ENCODE peak calls at places on chromosome 1, in six cellular contexts. D is PC-3, E is GM23338, H is HCT116, R is neural progenitor cell, A is GM23248. Z is an unnamed sample.

GRCh38 chr1:68558321-68559026 is 61.6 kb upstream of the DEPDC1 start:
- DNase-seq in D (peak; percentile 23), E (no peak), H (no peak), R (no peak), A (no peak), Z (no peak)

GRCh38 chr1:24443241-24443656 is 27.6 kb downstream of the NIPAL3 start:
- DNase-seq in D (no peak), E (peak; percentile 44), H (no peak), R (peak; percentile 29), A (no peak), Z (no peak)

GRCh38 chr1:216662681-216663080 is 60.5 kb downstream of the ESRRG start:
- DNase-seq in D (no peak), E (no peak), H (no peak), R (no peak), A (no peak), Z (no peak)

GRCh38 chr1:54378157-54378883 is 27.9 kb downstream of the SSBP3 start:
- DNase-seq in D (no peak), E (peak; percentile 90), H (no peak), R (peak; percentile 95), A (no peak), Z (no peak)

GRCh38 chr1:203006948-203007871 is at the start of gene TMEM183A:
- DNase-seq in D (peak; percentile 99), E (peak; percentile 99), H (peak; percentile 95), R (peak; percentile 99), A (peak; percentile 99), Z (peak; percentile 100)

GRCh38 chr1:72435025-72435424 is 152.7 kb upstream of the NEGR1 start:
- DNase-seq in D (peak; percentile 20), E (no peak), H (no peak), R (no peak), A (peak; percentile 34), Z (no peak)

GRCh38 chr1:96962807-96963206 is 241.2 kb downstream of the PTBP2 start:
- DNase-seq in D (peak; percentile 79), E (no peak), H (no peak), R (no peak), A (peak; percentile 50), Z (no peak)

GRCh38 chr1:52190500-52191252 is 48.8 kb downstream of the ZFYVE9 start:
- DNase-seq in D (no peak), E (peak; percentile 47), H (no peak), R (no peak), A (no peak), Z (no peak)

GRCh38 chr1:47563206-47563605 is 125.4 kb downstream of the FOXD2 start:
- DNase-seq in D (no peak), E (no peak), H (no peak), R (no peak), A (no peak), Z (no peak)

GRCh38 chr1:205748398-205749093 is 1.4 kb downstream of the NUCKS1 start:
- DNase-seq in D (peak; percentile 23), E (peak; percentile 47), H (no peak), R (peak; percentile 64), A (peak; percentile 88), Z (peak; percentile 31)

GRCh38 chr1:210340311-210340710 is 11.6 kb downstream of the HHAT start:
- DNase-seq in D (no peak), E (no peak), H (no peak), R (no peak), A (no peak), Z (no peak)

GRCh38 chr1:9721606-9722377 is 70.3 kb downstream of the PIK3CD start:
- DNase-seq in D (peak; percentile 32), E (peak; percentile 86), H (no peak), R (peak; percentile 77), A (peak; percentile 30), Z (peak; percentile 46)

GRCh38 chr1:166980818-166981217 is 5.5 kb upstream of the ILDR2 start:
- DNase-seq in D (peak; percentile 15), E (no peak), H (no peak), R (no peak), A (no peak), Z (no peak)

GRCh38 chr1:59422921-59423575 is 126.2 kb downstream of the FGGY start:
- DNase-seq in D (peak; percentile 68), E (no peak), H (no peak), R (no peak), A (peak; percentile 48), Z (no peak)

GRCh38 chr1:204624631-204625216 is 60.8 kb downstream of the LRRN2 start:
- DNase-seq in D (no peak), E (peak; percentile 11), H (no peak), R (peak; percentile 8), A (no peak), Z (no peak)

DNA sequence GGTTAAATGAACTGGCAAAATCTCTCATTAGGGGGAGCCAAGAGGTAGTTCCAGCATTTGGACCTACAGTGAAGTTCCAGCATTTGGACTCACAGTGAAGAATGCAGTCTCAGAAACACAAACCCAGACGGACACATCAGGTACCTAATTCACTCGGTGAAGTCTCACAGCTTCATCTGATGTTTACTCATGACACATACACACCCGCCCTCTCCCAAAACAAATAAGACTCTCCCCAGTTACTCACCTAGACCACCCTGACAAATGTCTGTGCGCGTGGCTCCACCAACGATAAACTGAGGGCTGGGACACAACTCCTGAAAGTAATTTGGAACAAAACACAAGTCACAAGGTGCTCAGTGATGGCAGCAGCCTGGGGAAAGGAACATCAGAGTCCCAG is 11.4 kb downstream of the CAPN8 start:
- DNase-seq in D (peak; percentile 85), E (no peak), H (no peak), R (no peak), A (no peak), Z (no peak)
- H2AFZ ChIP-seq in D (no peak overlapping the region), E (peak overlapping the region; percentile 89), H (peak overlapping the region; percentile 45), R (no peak overlapping the region), A (no peak overlapping the region), Z (no peak overlapping the region)

DNA sequence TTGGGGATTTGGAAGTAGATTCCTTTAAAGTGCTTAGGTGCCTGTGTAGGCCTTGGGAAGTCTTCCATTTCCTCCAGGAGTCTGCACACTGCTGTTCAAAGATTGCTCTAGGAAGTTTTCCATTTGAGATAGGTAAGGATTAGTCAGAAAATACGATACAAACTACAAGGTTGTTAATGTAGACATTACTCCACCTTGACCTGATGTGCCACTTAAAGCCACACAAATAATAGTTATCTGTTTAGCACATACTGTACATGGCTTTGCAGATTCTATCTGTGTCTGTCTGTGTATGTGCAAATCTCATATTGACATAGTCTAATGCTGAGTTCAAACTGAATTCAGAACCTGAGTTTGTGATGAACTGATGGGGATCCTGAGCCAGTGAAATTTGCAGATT is 118.4 kb downstream of the RHOU start:
- DNase-seq in D (no peak), E (no peak), H (no peak), R (no peak), A (no peak), Z (no peak)
- H3K4me3 ChIP-seq in D (no peak overlapping the region), E (no peak overlapping the region), H (no peak overlapping the region), R (no peak overlapping the region), A (no peak overlapping the region), Z (no peak overlapping the region)

GRCh38 chr1:111795401-111795800 is 39.7 kb downstream of the DDX20 start:
- DNase-seq in D (no peak), E (no peak), H (no peak), R (no peak), A (no peak), Z (no peak)

GRCh38 chr1:111802110-111802509 is 46.4 kb downstream of the DDX20 start:
- DNase-seq in D (no peak), E (no peak), H (no peak), R (no peak), A (no peak), Z (no peak)

GRCh38 chr1:111801071-111801850 is 45.6 kb downstream of the DDX20 start:
- DNase-seq in D (no peak), E (peak; percentile 39), H (no peak), R (peak; percentile 26), A (no peak), Z (no peak)

GRCh38 chr1:111802984-111803383 is 47.3 kb downstream of the DDX20 start:
- DNase-seq in D (no peak), E (no peak), H (no peak), R (no peak), A (no peak), Z (no peak)

GRCh38 chr1:111798580-111798979 is 42.9 kb downstream of the DDX20 start:
- DNase-seq in D (no peak), E (no peak), H (no peak), R (no peak), A (no peak), Z (no peak)
- TF ChIP-seq EZH2phosphoT487 in D (no peak), E (no peak), H (no peak), R (no peak), A (no peak), Z (no peak)

GRCh38 chr1:33577663-33578062 is 105.2 kb downstream of the ZSCAN20 start:
- DNase-seq in D (no peak), E (no peak), H (no peak), R (peak; percentile 40), A (no peak), Z (no peak)

GRCh38 chr1:33576821-33577599 is 104.6 kb downstream of the ZSCAN20 start:
- DNase-seq in D (no peak), E (no peak), H (no peak), R (no peak), A (no peak), Z (no peak)

GRCh38 chr1:33578557-33579448 is 106.4 kb downstream of the ZSCAN20 start:
- DNase-seq in D (no peak), E (peak; percentile 2), H (no peak), R (peak; percentile 27), A (no peak), Z (no peak)

GRCh38 chr1:33572387-33572786 is 99.9 kb downstream of the ZSCAN20 start:
- DNase-seq in D (no peak), E (no peak), H (no peak), R (no peak), A (no peak), Z (no peak)

DNA sequence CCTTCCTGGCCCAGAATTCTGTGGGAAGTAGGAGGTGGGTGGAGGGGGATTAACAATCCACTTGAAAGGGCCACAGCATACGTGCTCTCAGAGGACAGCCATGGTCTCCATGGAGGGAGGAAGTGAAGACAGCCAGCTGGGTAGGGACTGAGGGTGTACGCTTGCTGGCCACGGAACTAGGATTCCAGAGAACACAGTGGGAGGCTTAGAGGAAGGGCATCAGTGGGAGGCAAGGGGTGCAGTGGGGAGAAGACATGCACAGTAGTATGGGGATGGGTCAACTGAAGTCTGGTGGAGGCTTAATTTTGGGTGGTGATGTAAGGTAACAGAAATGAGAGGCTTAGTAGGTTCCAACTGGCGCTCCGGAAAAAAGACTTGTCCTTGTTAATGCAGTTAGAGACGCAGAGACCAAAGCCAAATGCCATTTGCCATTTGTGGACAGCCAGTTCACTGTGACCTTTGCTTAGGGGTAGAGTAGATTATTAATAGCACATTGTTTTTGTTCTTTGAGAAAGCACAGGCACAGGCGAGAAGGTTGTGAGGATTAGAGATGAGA is 103.0 kb downstream of the ZSCAN20 start:
- DNase-seq in D (no peak), E (no peak), H (no peak), R (no peak), A (no peak), Z (no peak)
- H2AFZ ChIP-seq in D (no peak overlapping the region), E (no peak overlapping the region), H (no peak overlapping the region), R (no peak overlapping the region), A (no peak overlapping the region), Z (no peak overlapping the region)